ENCODE peak calls at places on chromosomes 16 and 17, in five cellular contexts. R, D, V, F and B are unnamed samples.

GRCh38 chr17:55144518-55144917 is 120.2 kb upstream of the HLF start:
- DNase-seq in R (no peak), D (no peak), V (no peak), F (no peak), B (no peak)

GRCh38 chr16:4386452-4386813 is 14.8 kb downstream of the VASN start:
- DNase-seq in R (no peak), D (no peak), V (no peak), F (no peak), B (no peak)

GRCh38 chr17:67800495-67800928 is 24.8 kb upstream of the BPTF start:
- DNase-seq in R (peak; percentile 62), D (peak; percentile 82), V (no peak), F (peak; percentile 86), B (peak; percentile 48)

GRCh38 chr16:50478773-50479149 is 69.4 kb upstream of the NKD1 start:
- DNase-seq in R (no peak), D (peak; percentile 30), V (no peak), F (no peak), B (no peak)

GRCh38 chr16:48540222-48540900 is 69.6 kb downstream of the N4BP1 start:
- DNase-seq in R (no peak), D (no peak), V (no peak), F (no peak), B (no peak)

GRCh38 chr16:52861614-52862022 is 191.1 kb downstream of the CHD9NB start:
- DNase-seq in R (no peak), D (no peak), V (no peak), F (no peak), B (no peak)

GRCh38 chr17:62876063-62876462 is 67.9 kb upstream of the MARCHF10 start:
- DNase-seq in R (no peak), D (no peak), V (no peak), F (no peak), B (no peak)

GRCh38 chr16:30030011-30030685 is 923 bp downstream of the TLCD3B start:
- DNase-seq in R (no peak), D (no peak), V (no peak), F (no peak), B (no peak)

GRCh38 chr16:49277766-49278566 is 3.7 kb downstream of the CBLN1 start:
- DNase-seq in R (no peak), D (no peak), V (no peak), F (no peak), B (no peak)

GRCh38 chr17:67911038-67911782 is 85.1 kb downstream of the C17orf58 start:
- DNase-seq in R (no peak), D (no peak), V (no peak), F (no peak), B (no peak)

GRCh38 chr17:9817086-9817485 is 4.8 kb downstream of the GSG1L2 start:
- DNase-seq in R (no peak), D (no peak), V (no peak), F (peak; percentile 36), B (no peak)

GRCh38 chr17:80991645-80992076 is at the start of gene CHMP6:
- DNase-seq in R (peak; percentile 79), D (peak; percentile 87), V (peak; percentile 57), F (peak; percentile 71), B (peak; percentile 77)

GRCh38 chr16:22318690-22319358 is 21.6 kb downstream of the POLR3E start:
- DNase-seq in R (no peak), D (peak; percentile 66), V (no peak), F (no peak), B (peak; percentile 43)

GRCh38 chr16:65522412-65522811 is 400.5 kb upstream of the CDH11 start:
- DNase-seq in R (no peak), D (no peak), V (no peak), F (no peak), B (no peak)

GRCh38 chr17:63696381-63696961 is 3.5 kb downstream of the LIMD2 start:
- DNase-seq in R (no peak), D (no peak), V (no peak), F (peak; percentile 44), B (no peak)

GRCh38 chr17:79800325-79801155 is 3.7 kb upstream of the CBX8 start:
- DNase-seq in R (no peak), D (no peak), V (no peak), F (no peak), B (no peak)

GRCh38 chr17:47276444-47276843 is 22.8 kb downstream of the ITGB3 start:
- DNase-seq in R (no peak), D (no peak), V (no peak), F (no peak), B (no peak)

GRCh38 chr16:89185062-89185751 is 13.7 kb downstream of the CDH15 start:
- DNase-seq in R (no peak), D (no peak), V (peak; percentile 11), F (no peak), B (no peak)

DNA sequence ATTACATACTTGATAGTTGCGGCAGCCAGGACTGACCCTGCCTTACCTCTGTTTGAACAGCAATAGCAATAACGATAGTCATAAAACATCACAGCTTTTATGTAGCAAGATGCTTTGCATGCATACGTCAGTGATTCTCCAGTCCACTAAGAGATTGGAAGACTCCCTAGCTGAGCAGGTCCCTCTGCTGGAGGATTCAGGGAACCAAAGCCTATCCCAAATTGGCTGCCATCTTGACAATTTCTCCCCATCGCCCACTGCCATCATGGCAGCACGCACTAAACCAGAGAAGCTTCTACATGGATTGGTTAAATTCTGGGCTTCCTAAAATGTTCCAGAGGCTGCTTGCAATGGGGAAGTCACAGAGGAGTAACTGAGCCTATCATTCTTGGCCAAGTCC is 360.6 kb upstream of the XYLT1 start:
- DNase-seq in R (no peak), D (no peak), V (no peak), F (no peak), B (no peak)
- TF ChIP-seq CTCF in R (no peak), D (no peak), V (no peak), F (no peak), B (no peak)

GRCh38 chr16:27193300-27193990 is 9.9 kb upstream of the KDM8 start:
- DNase-seq in R (no peak), D (no peak), V (no peak), F (no peak), B (no peak)
- TF ChIP-seq CTCF in R (no peak), D (no peak), V (no peak), F (no peak), B (no peak)

DNA sequence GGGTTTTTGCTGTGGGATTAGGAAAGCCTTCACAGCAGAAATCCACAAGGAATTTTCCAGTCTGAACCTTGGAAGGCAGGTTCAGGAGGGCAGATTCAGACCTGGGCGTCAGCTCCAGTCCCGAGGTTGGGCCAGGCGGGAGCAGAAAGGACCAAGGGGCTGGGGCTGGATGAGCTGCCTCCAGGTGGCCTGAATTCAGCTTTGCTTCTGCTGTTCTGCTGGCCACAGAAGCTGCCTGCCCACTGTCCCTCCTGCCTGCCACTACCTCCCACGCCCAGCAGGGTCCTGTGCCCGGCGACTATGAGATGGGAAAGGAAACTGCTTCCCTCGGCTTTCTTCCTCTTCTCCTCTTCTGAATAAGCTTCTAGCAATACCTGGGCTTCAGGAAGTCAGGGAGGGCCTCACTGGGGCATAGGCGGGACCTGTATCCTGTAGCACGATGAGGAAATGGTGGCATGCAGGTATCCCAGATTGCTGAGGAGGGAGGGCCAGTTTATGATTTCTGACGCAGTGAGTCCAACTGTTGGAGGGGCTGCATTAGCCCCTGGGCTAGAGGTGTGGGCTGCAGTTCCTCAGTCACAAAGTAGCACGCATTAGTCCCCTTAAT is 18.4 kb downstream of the TBX4 start:
- DNase-seq in R (no peak), D (peak; percentile 36), V (peak; percentile 13), F (no peak), B (no peak)
- TF ChIP-seq CTCF in R (no peak), D (no peak), V (no peak), F (no peak), B (no peak)

GRCh38 chr16:70696952-70697600 is 11.2 kb upstream of the MTSS2 start:
- DNase-seq in R (no peak), D (no peak), V (no peak), F (peak; percentile 88), B (no peak)
- TF ChIP-seq CTCF in R (no peak), D (no peak), V (no peak), F (no peak), B (no peak)